ENCODE peak calls at places on chromosomes 12 and 14, in four cellular contexts. One of them, this sample, is unnamed. For H3K4me1, the result is how much of the 10 kb centered on the place peaks cover.

GRCh38 chr12:49201595-49202295 is 12.9 kb upstream of the TUBA1A start:
- DNase-seq in body of pancreas: peak
- DNase-seq in IMR-90: peak
- DNase-seq in A549: peak
- DNase-seq in this sample: peak

GRCh38 chr12:8818526-8818925 is 3.9 kb upstream of the A2ML1 start:
- DNase-seq in body of pancreas: no peak
- DNase-seq in IMR-90: no peak
- DNase-seq in A549: no peak
- DNase-seq in this sample: no peak

GRCh38 chr12:2156333-2156732 is 103.5 kb downstream of the CACNA1C start:
- DNase-seq in A549: no peak
- DNase-seq in IMR-90: peak
- DNase-seq in body of pancreas: no peak
- DNase-seq in this sample: no peak

GRCh38 chr12:132513458-132514135 is 23.6 kb downstream of the FBRSL1 start:
- DNase-seq in body of pancreas: no peak
- DNase-seq in IMR-90: no peak
- DNase-seq in A549: no peak
- DNase-seq in this sample: no peak

GRCh38 chr12:122117979-122118378 is 39.4 kb downstream of the MLXIP start:
- DNase-seq in body of pancreas: no peak
- DNase-seq in IMR-90: peak
- DNase-seq in A549: no peak
- DNase-seq in this sample: no peak

GRCh38 chr12:10167588-10167987 is 4.3 kb downstream of the OLR1 start:
- DNase-seq in IMR-90: no peak
- DNase-seq in A549: no peak
- DNase-seq in body of pancreas: no peak
- DNase-seq in this sample: no peak

GRCh38 chr12:32698285-32698684 is 19.2 kb downstream of the DNM1L start:
- DNase-seq in body of pancreas: no peak
- DNase-seq in IMR-90: no peak
- DNase-seq in A549: no peak
- DNase-seq in this sample: no peak

GRCh38 chr14:71142375-71143038 is 235.2 kb downstream of the PCNX1 start:
- DNase-seq in A549: no peak
- DNase-seq in IMR-90: peak
- DNase-seq in body of pancreas: no peak
- DNase-seq in this sample: no peak

GRCh38 chr14:91232052-91232451 is 12.5 kb downstream of the GPR68 start:
- DNase-seq in A549: no peak
- DNase-seq in body of pancreas: no peak
- DNase-seq in IMR-90: no peak
- DNase-seq in this sample: no peak

DNA sequence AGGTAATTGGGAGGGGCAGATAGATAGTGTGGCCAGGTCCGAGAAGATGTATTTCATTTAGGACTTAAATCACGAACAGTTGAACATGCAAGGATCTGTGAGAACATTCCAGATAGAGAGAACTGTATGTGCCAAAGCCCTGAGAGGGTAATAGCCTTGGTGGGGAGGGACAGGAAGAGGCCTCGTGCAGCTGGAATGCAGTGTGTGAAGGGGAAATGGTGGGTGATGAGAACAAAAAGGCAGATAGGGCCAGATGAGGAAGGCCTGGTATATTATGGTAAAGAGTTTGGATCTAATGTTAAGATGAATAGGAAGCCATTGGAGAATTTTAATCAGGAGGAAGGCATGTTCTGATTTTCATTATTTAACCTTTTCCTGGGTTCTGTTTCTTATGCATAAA is 136.3 kb downstream of the TPH2 start:
- DNase-seq in IMR-90: no peak
- DNase-seq in body of pancreas: no peak
- DNase-seq in A549: no peak
- DNase-seq in this sample: no peak
- H3K27ac ChIP-seq in IMR-90: no peak
- H3K27ac ChIP-seq in body of pancreas: no peak
- H3K27ac ChIP-seq in A549: no peak
- H3K27ac ChIP-seq in this sample: no peak

GRCh38 chr14:23159516-23159915 is 23.9 kb downstream of the SLC7A8 start:
- DNase-seq in body of pancreas: no peak
- DNase-seq in A549: no peak
- DNase-seq in IMR-90: no peak
- DNase-seq in this sample: no peak

GRCh38 chr14:23149745-23150144 is 30.7 kb upstream of the CEBPE start:
- DNase-seq in A549: no peak
- DNase-seq in IMR-90: no peak
- DNase-seq in body of pancreas: no peak
- DNase-seq in this sample: no peak

GRCh38 chr14:23151342-23151741 is 32.1 kb downstream of the SLC7A8 start:
- DNase-seq in A549: no peak
- DNase-seq in IMR-90: no peak
- DNase-seq in body of pancreas: no peak
- DNase-seq in this sample: no peak

GRCh38 chr14:23154876-23155587 is 28.4 kb downstream of the SLC7A8 start:
- DNase-seq in body of pancreas: peak
- DNase-seq in A549: peak
- DNase-seq in IMR-90: peak
- DNase-seq in this sample: peak

GRCh38 chr14:23153891-23154796 is 29.3 kb downstream of the SLC7A8 start:
- DNase-seq in body of pancreas: peak
- DNase-seq in IMR-90: no peak
- DNase-seq in A549: no peak
- DNase-seq in this sample: peak
- TF ChIP-seq POLR2A in body of pancreas: peak
- TF ChIP-seq POLR2A in IMR-90: no peak
- TF ChIP-seq POLR2A in A549: no peak
- TF ChIP-seq POLR2A in this sample: peak

DNA sequence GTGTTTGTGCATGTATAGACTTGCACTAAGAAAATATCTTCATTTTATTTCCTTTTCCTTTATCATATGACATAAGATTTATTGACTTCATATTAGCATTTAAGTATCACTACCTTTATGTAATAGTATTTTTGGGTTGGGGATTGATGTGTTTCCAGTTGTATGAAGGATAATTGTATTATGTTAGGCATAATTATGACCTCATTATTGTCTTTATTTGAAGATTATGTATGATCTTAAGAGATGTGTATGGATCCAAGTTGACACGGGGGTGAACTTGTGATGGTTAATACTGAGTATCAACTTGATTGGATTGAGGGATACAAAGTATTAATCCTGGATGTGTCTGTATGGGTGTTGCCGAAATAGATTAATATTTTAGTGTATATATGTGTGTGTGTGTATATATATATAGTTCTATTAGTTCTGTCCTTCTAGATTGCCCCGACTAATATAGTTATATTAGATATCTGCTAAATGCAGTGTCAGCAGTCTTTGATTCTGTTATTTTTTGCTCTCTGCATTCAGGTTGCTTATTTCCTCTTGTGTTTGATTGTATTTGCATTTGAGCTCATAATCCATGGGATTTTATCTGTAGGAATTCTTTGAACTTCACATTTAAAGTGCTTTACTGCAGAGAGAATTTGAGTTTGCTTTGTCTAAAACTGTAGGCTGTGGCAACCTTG is 211.0 kb downstream of the TMEM117 start:
- DNase-seq in A549: no peak
- DNase-seq in body of pancreas: no peak
- DNase-seq in IMR-90: no peak
- DNase-seq in this sample: no peak
- H3K4me1 ChIP-seq in A549: under half
- H3K4me1 ChIP-seq in body of pancreas: under half
- H3K4me1 ChIP-seq in IMR-90: under half
- H3K4me1 ChIP-seq in this sample: under half

DNA sequence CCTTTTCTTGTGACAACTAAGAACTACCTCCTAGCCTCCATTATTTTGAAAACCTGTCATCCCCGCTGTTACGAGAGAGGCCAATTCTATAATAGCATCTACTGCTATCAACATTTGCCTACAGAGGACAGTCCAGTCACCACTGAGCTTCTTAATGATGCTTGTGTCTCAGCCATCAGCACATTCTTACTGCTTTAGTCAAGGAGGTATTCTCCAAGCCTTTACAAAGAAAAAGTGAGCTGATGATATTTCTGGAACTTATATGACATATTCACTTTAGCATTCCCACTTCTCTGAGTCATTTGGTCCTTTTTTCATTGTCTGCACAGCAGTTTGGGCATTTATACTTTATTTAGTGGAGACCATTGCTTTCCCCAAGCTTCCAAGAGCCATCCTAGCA is 497.7 kb upstream of the RPL10L start:
- DNase-seq in body of pancreas: no peak
- DNase-seq in IMR-90: no peak
- DNase-seq in A549: no peak
- DNase-seq in this sample: no peak
- H3K27ac ChIP-seq in body of pancreas: no peak
- H3K27ac ChIP-seq in IMR-90: no peak
- H3K27ac ChIP-seq in A549: no peak
- H3K27ac ChIP-seq in this sample: no peak

GRCh38 chr14:58327019-58327418 is 28.7 kb downstream of the ARID4A start:
- DNase-seq in body of pancreas: no peak
- DNase-seq in A549: no peak
- DNase-seq in IMR-90: no peak
- DNase-seq in this sample: no peak

GRCh38 chr14:58332514-58332913 is 34.2 kb downstream of the ARID4A start:
- DNase-seq in A549: no peak
- DNase-seq in IMR-90: no peak
- DNase-seq in body of pancreas: no peak
- DNase-seq in this sample: no peak

GRCh38 chr14:58331111-58331510 is 32.8 kb downstream of the ARID4A start:
- DNase-seq in IMR-90: peak
- DNase-seq in A549: peak
- DNase-seq in body of pancreas: peak
- DNase-seq in this sample: peak
- TF ChIP-seq POLR2A in IMR-90: no peak
- TF ChIP-seq POLR2A in A549: no peak
- TF ChIP-seq POLR2A in body of pancreas: no peak
- TF ChIP-seq POLR2A in this sample: no peak

GRCh38 chr14:61556455-61556854 is 138.9 kb upstream of the HIF1A start:
- DNase-seq in A549: no peak
- DNase-seq in body of pancreas: no peak
- DNase-seq in IMR-90: no peak
- DNase-seq in this sample: no peak
- H3K4me1 ChIP-seq in A549: half or more
- H3K4me1 ChIP-seq in body of pancreas: half or more
- H3K4me1 ChIP-seq in IMR-90: under half
- H3K4me1 ChIP-seq in this sample: under half

GRCh38 chr12:57142121-57142520 is 5.3 kb downstream of the LRP1-AS start:
- DNase-seq in IMR-90: no peak
- DNase-seq in body of pancreas: no peak
- DNase-seq in A549: no peak
- DNase-seq in this sample: no peak
- H3K27ac ChIP-seq in IMR-90: no peak
- H3K27ac ChIP-seq in body of pancreas: no peak
- H3K27ac ChIP-seq in A549: no peak
- H3K27ac ChIP-seq in this sample: peak

GRCh38 chr12:64670039-64670438 is 59.7 kb downstream of the RASSF3 start:
- DNase-seq in body of pancreas: no peak
- DNase-seq in IMR-90: no peak
- DNase-seq in A549: no peak
- DNase-seq in this sample: no peak

GRCh38 chr12:64666054-64666914 is 56.0 kb downstream of the RASSF3 start:
- DNase-seq in body of pancreas: peak
- DNase-seq in A549: no peak
- DNase-seq in IMR-90: peak
- DNase-seq in this sample: no peak

GRCh38 chr12:64669270-64669842 is 59.1 kb downstream of the RASSF3 start:
- DNase-seq in body of pancreas: peak
- DNase-seq in A549: no peak
- DNase-seq in IMR-90: peak
- DNase-seq in this sample: peak

GRCh38 chr12:64663019-64663418 is 52.7 kb downstream of the RASSF3 start:
- DNase-seq in body of pancreas: no peak
- DNase-seq in IMR-90: no peak
- DNase-seq in A549: no peak
- DNase-seq in this sample: no peak

GRCh38 chr12:64665506-64665905 is 55.2 kb downstream of the RASSF3 start:
- DNase-seq in body of pancreas: peak
- DNase-seq in A549: no peak
- DNase-seq in IMR-90: no peak
- DNase-seq in this sample: no peak
- TF ChIP-seq POLR2A in body of pancreas: peak
- TF ChIP-seq POLR2A in A549: no peak
- TF ChIP-seq POLR2A in IMR-90: no peak
- TF ChIP-seq POLR2A in this sample: no peak